ENCODE peak calls at places on chromosomes 13 and 19, in six cellular contexts. U is NCI-H1092 treated with DMSO at 0.1 percent for 48 hours; C is stimulated activated CD4-positive, alpha-beta T cell treated with anti-CD3 and anti-CD28 coated beads, Interleukin-4, amount 100 ng/mL, for 24 hours; R is EH; E is GOT3; Z is GM12864. G is an unnamed sample.

GRCh38 chr13:21504379-21504778 is 45.3 kb upstream of the ZDHHC20 start:
- DNase-seq in E (no peak), Z (no peak), C (no peak), U (no peak), R (no peak), G (no peak)

GRCh38 chr13:89115307-89115706 is 1444.1 kb downstream of the SLITRK5 start:
- DNase-seq in E (no peak), R (no peak), U (no peak), C (no peak), Z (no peak), G (no peak)

GRCh38 chr13:96141032-96141431 is 51.1 kb downstream of the HS6ST3 start:
- DNase-seq in R (peak), Z (no peak), E (no peak), U (no peak), C (no peak), G (no peak)

GRCh38 chr19:53333071-53333465 is 481 bp upstream of the ZNF845 start:
- DNase-seq in E (no peak), C (peak), U (no peak), Z (no peak), R (no peak), G (no peak)

GRCh38 chr19:49977111-49977510 is 16.1 kb upstream of the SIGLEC11 start:
- DNase-seq in R (no peak), C (no peak), U (no peak), E (no peak), Z (no peak), G (no peak)

GRCh38 chr13:82772802-82773201 is 1109.5 kb downstream of the SLITRK1 start:
- DNase-seq in U (no peak), R (peak), Z (no peak), E (no peak), C (no peak), G (no peak)

GRCh38 chr13:71874490-71874889 is 7.5 kb upstream of the DACH1 start:
- DNase-seq in Z (no peak), R (no peak), U (peak), C (no peak), E (no peak), G (no peak)

GRCh38 chr19:33325920-33326319 is 23.6 kb upstream of the CEBPA start:
- DNase-seq in U (peak), C (no peak), R (peak), Z (no peak), E (no peak), G (no peak)

GRCh38 chr13:98039261-98039660 is 85.8 kb downstream of the IPO5 start:
- DNase-seq in Z (no peak), C (no peak), E (no peak), U (no peak), R (no peak), G (no peak)

GRCh38 chr13:80131204-80131603 is 209.7 kb downstream of the SPRY2 start:
- DNase-seq in R (peak), C (no peak), U (no peak), Z (no peak), E (no peak), G (no peak)

GRCh38 chr19:52307275-52307674 is 10.3 kb downstream of the ZNF480 start:
- DNase-seq in Z (no peak), U (no peak), E (no peak), R (peak), C (peak), G (no peak)

GRCh38 chr19:5880604-5881078 is 10.3 kb upstream of the FUT5 start:
- DNase-seq in Z (no peak), C (no peak), E (no peak), U (no peak), R (peak), G (no peak)

GRCh38 chr19:41688687-41689086 is 617 bp upstream of the CEACAM7 start:
- DNase-seq in E (no peak), Z (no peak), U (no peak), R (no peak), C (no peak), G (no peak)

GRCh38 chr19:19422156-19422555 is 16.7 kb downstream of the GATAD2A start:
- DNase-seq in E (no peak), Z (no peak), R (no peak), C (no peak), U (no peak), G (no peak)

GRCh38 chr13:47114030-47114429 is 217.2 kb upstream of the HTR2A start:
- DNase-seq in C (no peak), U (no peak), Z (no peak), E (no peak), R (peak), G (no peak)

GRCh38 chr13:110128546-110128945 is 178.4 kb downstream of the COL4A1 start:
- DNase-seq in Z (no peak), R (peak), C (no peak), E (no peak), U (no peak), G (no peak)

GRCh38 chr19:48866692-48867091 is 1.7 kb downstream of the PLEKHA4 start:
- DNase-seq in E (no peak), U (no peak), C (no peak), R (peak), Z (no peak), G (no peak)

GRCh38 chr19:37986048-37986750 is 79.2 kb downstream of the SIPA1L3 start:
- DNase-seq in C (no peak), Z (no peak), R (no peak), E (no peak), U (peak), G (no peak)